ENCODE peak calls at places on chromosomes 1 and 21, in ten cellular contexts. One of them, this sample, is unnamed.

GRCh38 chr21:33791058-33791457 is 124.5 kb downstream of the ATP5PO start:
- DNase-seq in heart right ventricle: no peak
- DNase-seq in nephron progenitor cell: no peak
- DNase-seq in endothelial cell: no peak
- DNase-seq in thoracic aorta: no peak
- DNase-seq in GM13976: no peak
- DNase-seq in cardiac muscle cell: no peak
- DNase-seq in lung: no peak
- DNase-seq in OCI-LY7: no peak
- DNase-seq in endothelial cell of umbilical vein: no peak
- DNase-seq in this sample: no peak

GRCh38 chr1:20100632-20101355 is 18.5 kb downstream of the PLA2G2D start:
- DNase-seq in endothelial cell of umbilical vein: peak
- DNase-seq in thoracic aorta: no peak
- DNase-seq in heart right ventricle: peak
- DNase-seq in GM13976: peak
- DNase-seq in cardiac muscle cell: peak
- DNase-seq in endothelial cell: peak
- DNase-seq in nephron progenitor cell: peak
- DNase-seq in lung: peak
- DNase-seq in OCI-LY7: peak
- DNase-seq in this sample: peak

GRCh38 chr21:27681038-27681437 is 714.1 kb upstream of the ADAMTS5 start:
- DNase-seq in OCI-LY7: no peak
- DNase-seq in thoracic aorta: no peak
- DNase-seq in lung: no peak
- DNase-seq in endothelial cell of umbilical vein: peak
- DNase-seq in nephron progenitor cell: no peak
- DNase-seq in heart right ventricle: no peak
- DNase-seq in endothelial cell: no peak
- DNase-seq in GM13976: no peak
- DNase-seq in cardiac muscle cell: no peak
- DNase-seq in this sample: no peak

GRCh38 chr1:168485048-168485447 is 58.7 kb downstream of the XCL2 start:
- DNase-seq in endothelial cell: no peak
- DNase-seq in nephron progenitor cell: no peak
- DNase-seq in lung: no peak
- DNase-seq in OCI-LY7: no peak
- DNase-seq in cardiac muscle cell: no peak
- DNase-seq in heart right ventricle: no peak
- DNase-seq in endothelial cell of umbilical vein: no peak
- DNase-seq in thoracic aorta: no peak
- DNase-seq in GM13976: no peak
- DNase-seq in this sample: no peak

GRCh38 chr1:198880397-198880796 is 241.6 kb downstream of the PTPRC start:
- DNase-seq in GM13976: no peak
- DNase-seq in cardiac muscle cell: no peak
- DNase-seq in nephron progenitor cell: no peak
- DNase-seq in endothelial cell of umbilical vein: no peak
- DNase-seq in endothelial cell: no peak
- DNase-seq in OCI-LY7: no peak
- DNase-seq in lung: no peak
- DNase-seq in heart right ventricle: no peak
- DNase-seq in thoracic aorta: no peak
- DNase-seq in this sample: no peak

GRCh38 chr1:185453496-185454192 is 136.6 kb upstream of the IVNS1ABP start:
- DNase-seq in GM13976: no peak
- DNase-seq in nephron progenitor cell: no peak
- DNase-seq in thoracic aorta: no peak
- DNase-seq in OCI-LY7: no peak
- DNase-seq in cardiac muscle cell: no peak
- DNase-seq in endothelial cell: no peak
- DNase-seq in heart right ventricle: no peak
- DNase-seq in endothelial cell of umbilical vein: no peak
- DNase-seq in lung: no peak
- DNase-seq in this sample: no peak

GRCh38 chr1:27517907-27518718 is 28.1 kb upstream of the WASF2 start:
- DNase-seq in endothelial cell: no peak
- DNase-seq in thoracic aorta: no peak
- DNase-seq in lung: no peak
- DNase-seq in heart right ventricle: no peak
- DNase-seq in cardiac muscle cell: no peak
- DNase-seq in OCI-LY7: no peak
- DNase-seq in GM13976: no peak
- DNase-seq in nephron progenitor cell: no peak
- DNase-seq in endothelial cell of umbilical vein: no peak
- DNase-seq in this sample: no peak

GRCh38 chr1:97489834-97490233 is 431.0 kb downstream of the DPYD start:
- DNase-seq in heart right ventricle: no peak
- DNase-seq in GM13976: no peak
- DNase-seq in endothelial cell: no peak
- DNase-seq in lung: no peak
- DNase-seq in cardiac muscle cell: no peak
- DNase-seq in thoracic aorta: no peak
- DNase-seq in OCI-LY7: no peak
- DNase-seq in endothelial cell of umbilical vein: peak
- DNase-seq in nephron progenitor cell: no peak
- DNase-seq in this sample: no peak

GRCh38 chr21:29219165-29219770 is 79.5 kb upstream of the BACH1 start:
- DNase-seq in endothelial cell of umbilical vein: no peak
- DNase-seq in lung: no peak
- DNase-seq in OCI-LY7: no peak
- DNase-seq in endothelial cell: no peak
- DNase-seq in thoracic aorta: no peak
- DNase-seq in GM13976: no peak
- DNase-seq in cardiac muscle cell: no peak
- DNase-seq in nephron progenitor cell: no peak
- DNase-seq in heart right ventricle: no peak
- DNase-seq in this sample: no peak

GRCh38 chr21:42191978-42192595 is 26.9 kb upstream of the ABCG1 start:
- DNase-seq in endothelial cell: no peak
- DNase-seq in thoracic aorta: no peak
- DNase-seq in heart right ventricle: no peak
- DNase-seq in endothelial cell of umbilical vein: no peak
- DNase-seq in nephron progenitor cell: no peak
- DNase-seq in OCI-LY7: no peak
- DNase-seq in GM13976: no peak
- DNase-seq in lung: no peak
- DNase-seq in cardiac muscle cell: no peak
- DNase-seq in this sample: no peak

GRCh38 chr1:180816132-180816531 is 96.6 kb upstream of the KIAA1614 start:
- DNase-seq in cardiac muscle cell: no peak
- DNase-seq in lung: no peak
- DNase-seq in OCI-LY7: no peak
- DNase-seq in nephron progenitor cell: no peak
- DNase-seq in endothelial cell of umbilical vein: no peak
- DNase-seq in endothelial cell: no peak
- DNase-seq in GM13976: no peak
- DNase-seq in thoracic aorta: no peak
- DNase-seq in heart right ventricle: no peak
- DNase-seq in this sample: no peak

GRCh38 chr1:26290061-26290415 is 10.2 kb downstream of the SH3BGRL3 start:
- DNase-seq in endothelial cell of umbilical vein: no peak
- DNase-seq in cardiac muscle cell: no peak
- DNase-seq in GM13976: no peak
- DNase-seq in OCI-LY7: no peak
- DNase-seq in thoracic aorta: no peak
- DNase-seq in nephron progenitor cell: no peak
- DNase-seq in lung: no peak
- DNase-seq in heart right ventricle: no peak
- DNase-seq in endothelial cell: no peak
- DNase-seq in this sample: peak

GRCh38 chr1:224203243-224204016 is 20.4 kb downstream of the DEGS1 start:
- DNase-seq in endothelial cell: no peak
- DNase-seq in thoracic aorta: no peak
- DNase-seq in nephron progenitor cell: peak
- DNase-seq in GM13976: peak
- DNase-seq in OCI-LY7: peak
- DNase-seq in heart right ventricle: peak
- DNase-seq in lung: no peak
- DNase-seq in endothelial cell of umbilical vein: no peak
- DNase-seq in cardiac muscle cell: no peak
- DNase-seq in this sample: no peak

GRCh38 chr1:85467929-85468540 is 3.1 kb upstream of the DDAH1 start:
- DNase-seq in endothelial cell of umbilical vein: no peak
- DNase-seq in heart right ventricle: no peak
- DNase-seq in OCI-LY7: no peak
- DNase-seq in lung: no peak
- DNase-seq in thoracic aorta: no peak
- DNase-seq in GM13976: no peak
- DNase-seq in endothelial cell: no peak
- DNase-seq in cardiac muscle cell: no peak
- DNase-seq in nephron progenitor cell: no peak
- DNase-seq in this sample: no peak

GRCh38 chr1:169762699-169763098 is 28.8 kb upstream of the SELE start:
- DNase-seq in GM13976: no peak
- DNase-seq in nephron progenitor cell: no peak
- DNase-seq in thoracic aorta: no peak
- DNase-seq in lung: no peak
- DNase-seq in OCI-LY7: no peak
- DNase-seq in cardiac muscle cell: no peak
- DNase-seq in heart right ventricle: no peak
- DNase-seq in endothelial cell of umbilical vein: no peak
- DNase-seq in endothelial cell: no peak
- DNase-seq in this sample: no peak

GRCh38 chr21:38448619-38449186 is 49.6 kb downstream of the ERG start:
- DNase-seq in lung: no peak
- DNase-seq in nephron progenitor cell: no peak
- DNase-seq in heart right ventricle: no peak
- DNase-seq in OCI-LY7: no peak
- DNase-seq in endothelial cell of umbilical vein: peak
- DNase-seq in endothelial cell: no peak
- DNase-seq in cardiac muscle cell: peak
- DNase-seq in GM13976: no peak
- DNase-seq in thoracic aorta: no peak
- DNase-seq in this sample: no peak

GRCh38 chr1:3064901-3065300 is 4.1 kb upstream of the PRDM16 start:
- DNase-seq in nephron progenitor cell: no peak
- DNase-seq in GM13976: no peak
- DNase-seq in cardiac muscle cell: no peak
- DNase-seq in endothelial cell of umbilical vein: no peak
- DNase-seq in OCI-LY7: no peak
- DNase-seq in endothelial cell: no peak
- DNase-seq in thoracic aorta: no peak
- DNase-seq in lung: no peak
- DNase-seq in heart right ventricle: no peak
- DNase-seq in this sample: no peak

GRCh38 chr1:90262791-90263190 is 267.9 kb downstream of the ZNF326 start:
- DNase-seq in lung: no peak
- DNase-seq in cardiac muscle cell: no peak
- DNase-seq in nephron progenitor cell: no peak
- DNase-seq in heart right ventricle: no peak
- DNase-seq in thoracic aorta: peak
- DNase-seq in endothelial cell: no peak
- DNase-seq in endothelial cell of umbilical vein: no peak
- DNase-seq in OCI-LY7: no peak
- DNase-seq in GM13976: no peak
- DNase-seq in this sample: no peak

GRCh38 chr1:67084765-67085318 is 30.9 kb upstream of the SLC35D1 start:
- DNase-seq in endothelial cell: no peak
- DNase-seq in nephron progenitor cell: no peak
- DNase-seq in OCI-LY7: no peak
- DNase-seq in GM13976: no peak
- DNase-seq in cardiac muscle cell: no peak
- DNase-seq in lung: no peak
- DNase-seq in heart right ventricle: no peak
- DNase-seq in endothelial cell of umbilical vein: no peak
- DNase-seq in thoracic aorta: no peak
- DNase-seq in this sample: no peak
- TF ChIP-seq CTCF in endothelial cell: no peak
- TF ChIP-seq CTCF in nephron progenitor cell: no peak
- TF ChIP-seq CTCF in OCI-LY7: no peak
- TF ChIP-seq CTCF in GM13976: no peak
- TF ChIP-seq CTCF in cardiac muscle cell: no peak
- TF ChIP-seq CTCF in lung: no peak
- TF ChIP-seq CTCF in heart right ventricle: no peak
- TF ChIP-seq CTCF in endothelial cell of umbilical vein: no peak
- TF ChIP-seq CTCF in thoracic aorta: no peak
- TF ChIP-seq CTCF in this sample: no peak

GRCh38 chr1:34896612-34897011 is 32.8 kb downstream of the DLGAP3 start:
- DNase-seq in thoracic aorta: no peak
- DNase-seq in OCI-LY7: no peak
- DNase-seq in nephron progenitor cell: no peak
- DNase-seq in lung: no peak
- DNase-seq in cardiac muscle cell: no peak
- DNase-seq in endothelial cell: no peak
- DNase-seq in heart right ventricle: no peak
- DNase-seq in endothelial cell of umbilical vein: no peak
- DNase-seq in GM13976: no peak
- DNase-seq in this sample: no peak
- TF ChIP-seq CTCF in thoracic aorta: no peak
- TF ChIP-seq CTCF in OCI-LY7: peak
- TF ChIP-seq CTCF in nephron progenitor cell: no peak
- TF ChIP-seq CTCF in lung: no peak
- TF ChIP-seq CTCF in cardiac muscle cell: no peak
- TF ChIP-seq CTCF in endothelial cell: no peak
- TF ChIP-seq CTCF in heart right ventricle: no peak
- TF ChIP-seq CTCF in endothelial cell of umbilical vein: no peak
- TF ChIP-seq CTCF in GM13976: peak
- TF ChIP-seq CTCF in this sample: no peak

DNA sequence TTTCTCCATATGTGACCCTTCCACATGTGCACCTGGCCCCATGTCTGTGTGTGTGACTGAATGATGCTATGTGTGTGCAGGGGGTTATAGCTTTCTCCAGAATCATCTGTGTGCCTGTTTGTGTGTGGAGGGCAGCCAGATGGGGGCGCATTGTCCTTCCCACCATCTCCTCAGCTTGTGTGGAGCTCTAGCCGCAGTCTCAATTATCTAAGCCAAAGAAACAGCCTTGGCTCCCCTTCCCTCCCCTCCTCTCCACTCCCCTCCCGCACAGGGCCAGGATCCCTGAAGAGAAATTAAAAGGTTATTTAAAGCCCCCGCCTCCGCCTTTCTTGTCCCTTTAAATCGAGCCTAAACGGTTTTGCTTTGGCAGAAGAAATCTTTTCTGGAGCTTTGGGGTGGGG is 1.8 kb upstream of the DMBX1 start:
- DNase-seq in GM13976: no peak
- DNase-seq in thoracic aorta: no peak
- DNase-seq in heart right ventricle: no peak
- DNase-seq in cardiac muscle cell: peak
- DNase-seq in nephron progenitor cell: peak
- DNase-seq in endothelial cell of umbilical vein: no peak
- DNase-seq in OCI-LY7: no peak
- DNase-seq in lung: no peak
- DNase-seq in endothelial cell: peak
- DNase-seq in this sample: peak
- TF ChIP-seq CTCF in GM13976: no peak
- TF ChIP-seq CTCF in thoracic aorta: no peak
- TF ChIP-seq CTCF in heart right ventricle: no peak
- TF ChIP-seq CTCF in cardiac muscle cell: peak
- TF ChIP-seq CTCF in nephron progenitor cell: no peak
- TF ChIP-seq CTCF in endothelial cell of umbilical vein: peak
- TF ChIP-seq CTCF in OCI-LY7: peak
- TF ChIP-seq CTCF in lung: no peak
- TF ChIP-seq CTCF in endothelial cell: no peak
- TF ChIP-seq CTCF in this sample: peak

GRCh38 chr1:109918077-109918606 is 7.5 kb downstream of the CSF1 start:
- DNase-seq in GM13976: no peak
- DNase-seq in endothelial cell: no peak
- DNase-seq in nephron progenitor cell: no peak
- DNase-seq in endothelial cell of umbilical vein: peak
- DNase-seq in lung: no peak
- DNase-seq in heart right ventricle: no peak
- DNase-seq in OCI-LY7: peak
- DNase-seq in thoracic aorta: no peak
- DNase-seq in cardiac muscle cell: no peak
- DNase-seq in this sample: no peak
- TF ChIP-seq CTCF in GM13976: no peak
- TF ChIP-seq CTCF in endothelial cell: no peak
- TF ChIP-seq CTCF in nephron progenitor cell: no peak
- TF ChIP-seq CTCF in endothelial cell of umbilical vein: peak
- TF ChIP-seq CTCF in lung: no peak
- TF ChIP-seq CTCF in heart right ventricle: no peak
- TF ChIP-seq CTCF in OCI-LY7: peak
- TF ChIP-seq CTCF in thoracic aorta: no peak
- TF ChIP-seq CTCF in cardiac muscle cell: peak
- TF ChIP-seq CTCF in this sample: no peak